ENCODE peak calls at places on chromosomes 6 and 20, in eight cellular contexts. A is Peyer's patch, S is uterus, M is transverse colon, U is IMR-90, L is breast epithelium, H is ovary, Q is heart left ventricle. R is an unnamed sample.

GRCh38 chr6:41719796-41720620 is 15.4 kb downstream of the TFEB start:
- DNase-seq in L (no peak), H (no peak), Q (no peak), U (no peak), S (no peak), A (no peak), M (peak; percentile 10), R (no peak)

GRCh38 chr6:89242574-89243330 is 25.6 kb upstream of the GABRR1 start:
- DNase-seq in M (peak; percentile 12), H (no peak), L (no peak), A (no peak), U (peak; percentile 61), S (no peak), Q (no peak), R (no peak)

GRCh38 chr6:110965629-110966229 is 7.2 kb downstream of the GTF3C6 start:
- DNase-seq in L (no peak), A (no peak), Q (no peak), S (no peak), M (no peak), U (no peak), H (no peak), R (no peak)

GRCh38 chr20:47529840-47530239 is 28.2 kb downstream of the NCOA3 start:
- DNase-seq in M (no peak), S (no peak), A (no peak), Q (no peak), L (no peak), H (no peak), U (peak; percentile 41), R (no peak)

GRCh38 chr6:13287104-13287503 is 41.2 kb downstream of the TBC1D7 start:
- DNase-seq in S (no peak), L (no peak), U (no peak), Q (no peak), H (no peak), A (no peak), M (no peak), R (no peak)

GRCh38 chr6:43570876-43571441 is 4.9 kb downstream of the XPO5 start:
- DNase-seq in H (no peak), S (no peak), L (no peak), A (no peak), M (no peak), U (peak; percentile 47), Q (no peak), R (no peak)

GRCh38 chr20:17466641-17467040 is 64.5 kb downstream of the BFSP1 start:
- DNase-seq in L (no peak), U (no peak), M (no peak), S (no peak), Q (no peak), A (no peak), H (no peak), R (no peak)

GRCh38 chr20:15253431-15253830 is 916.0 kb upstream of the FLRT3 start:
- DNase-seq in S (no peak), M (no peak), H (no peak), Q (no peak), U (no peak), L (no peak), A (no peak), R (no peak)

GRCh38 chr6:99330159-99330558 is 19.3 kb downstream of the FAXC start:
- DNase-seq in A (peak; percentile 79), S (peak; percentile 30), U (peak; percentile 79), M (peak; percentile 57), L (no peak), H (peak; percentile 40), Q (no peak), R (no peak)

GRCh38 chr6:71460933-71461332 is 172.3 kb downstream of the OGFRL1 start:
- DNase-seq in Q (no peak), S (no peak), L (no peak), M (no peak), A (no peak), U (peak; percentile 79), H (no peak), R (no peak)

GRCh38 chr6:167706313-167707109 is 120.2 kb upstream of the AFDN start:
- DNase-seq in A (peak; percentile 37), L (no peak), Q (no peak), H (no peak), U (no peak), S (no peak), M (no peak), R (no peak)

GRCh38 chr6:148682990-148683389 is 63.8 kb upstream of the UST start:
- DNase-seq in M (peak; percentile 11), A (no peak), U (no peak), H (no peak), S (no peak), Q (peak; percentile 17), L (no peak), R (no peak)

GRCh38 chr6:134657751-134658522 is 292.0 kb downstream of the ALDH8A1 start:
- DNase-seq in M (no peak), H (no peak), L (no peak), S (no peak), A (no peak), Q (no peak), U (peak; percentile 15), R (no peak)

GRCh38 chr6:164795091-164795490 is 514.3 kb downstream of the C6orf118 start:
- DNase-seq in M (no peak), S (no peak), H (no peak), Q (no peak), L (no peak), A (no peak), U (no peak), R (no peak)

GRCh38 chr20:41524980-41525613 is 93.1 kb downstream of the CHD6 start:
- DNase-seq in L (peak; percentile 84), S (peak; percentile 49), H (peak; percentile 51), U (peak; percentile 58), M (peak; percentile 77), A (peak; percentile 71), Q (peak; percentile 83), R (no peak)

GRCh38 chr6:134253681-134254080 is 64.2 kb downstream of the SGK1 start:
- DNase-seq in A (no peak), L (no peak), M (no peak), H (peak; percentile 48), S (no peak), U (peak; percentile 13), Q (no peak), R (no peak)

DNA sequence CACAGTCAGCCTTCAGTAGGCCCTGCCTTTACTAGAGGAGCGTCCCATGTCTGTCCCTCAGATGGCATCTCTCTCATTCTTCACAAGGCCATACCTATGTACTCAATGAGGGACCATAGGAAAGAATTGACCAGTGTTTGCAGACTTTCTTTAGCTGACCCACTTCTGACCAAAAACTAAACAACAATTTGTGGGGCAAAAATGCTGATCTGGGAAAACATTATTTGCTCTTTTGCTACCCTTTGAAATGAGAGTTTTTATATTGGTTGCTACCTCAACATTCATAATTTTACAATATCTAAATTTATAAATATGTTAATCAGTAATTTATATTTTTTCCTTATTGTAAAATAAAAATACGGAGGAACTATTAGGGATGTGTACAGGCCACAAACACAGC is 539.4 kb upstream of the GJE1 start:
- DNase-seq in A (no peak), L (no peak), S (no peak), M (no peak), H (no peak), U (no peak), Q (no peak), R (no peak)
- H3K4me1 ChIP-seq in A (no peaks in the 10 kb centered on the region), L (no peaks in the 10 kb centered on the region), S (no peaks in the 10 kb centered on the region), M (no peaks in the 10 kb centered on the region), H (no peaks in the 10 kb centered on the region), U (no peaks in the 10 kb centered on the region), Q (no peaks in the 10 kb centered on the region), R (no peaks in the 10 kb centered on the region)

DNA sequence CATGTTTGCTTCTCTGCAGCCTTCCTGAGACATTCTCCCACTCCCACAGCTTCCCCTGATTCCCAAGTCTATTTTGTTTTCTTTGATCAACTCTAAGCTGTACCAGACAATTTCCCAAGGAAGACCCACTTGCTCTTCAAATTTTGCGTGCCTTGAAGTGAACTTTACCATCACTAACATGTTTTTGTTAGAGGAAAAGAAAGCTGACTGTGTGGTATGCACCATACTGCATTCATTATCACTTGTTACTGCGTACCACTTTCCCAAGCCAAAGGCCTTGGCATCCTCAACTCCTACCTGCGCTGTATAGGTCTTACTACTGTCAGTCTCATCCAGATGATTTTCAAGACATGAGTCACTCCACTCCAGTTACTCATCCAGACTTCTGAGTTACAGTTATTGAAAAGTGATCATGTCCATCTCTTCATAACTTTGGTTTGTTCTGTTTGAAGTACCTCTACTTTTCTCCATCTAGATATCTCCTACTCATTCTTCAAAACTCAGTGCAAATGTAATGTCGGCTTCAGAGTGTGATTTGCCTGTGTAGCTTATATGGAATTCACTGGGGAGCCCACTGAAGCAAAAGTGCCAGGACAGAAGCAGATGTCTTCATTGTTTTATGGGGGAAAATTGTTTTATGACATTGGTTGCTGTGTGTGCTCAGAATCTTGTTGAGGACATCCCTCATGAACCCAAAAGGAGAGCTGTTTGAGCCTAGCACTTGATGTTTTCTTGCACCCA is 5.2 kb downstream of the RPS12 start:
- DNase-seq in A (no peak), M (no peak), U (peak; percentile 51), H (no peak), Q (no peak), L (no peak), S (no peak), R (no peak)
- TF ChIP-seq POLR2A in A (no peak), M (no peak), U (no peak), H (no peak), Q (no peak), L (no peak), S (no peak), R (no peak)

DNA sequence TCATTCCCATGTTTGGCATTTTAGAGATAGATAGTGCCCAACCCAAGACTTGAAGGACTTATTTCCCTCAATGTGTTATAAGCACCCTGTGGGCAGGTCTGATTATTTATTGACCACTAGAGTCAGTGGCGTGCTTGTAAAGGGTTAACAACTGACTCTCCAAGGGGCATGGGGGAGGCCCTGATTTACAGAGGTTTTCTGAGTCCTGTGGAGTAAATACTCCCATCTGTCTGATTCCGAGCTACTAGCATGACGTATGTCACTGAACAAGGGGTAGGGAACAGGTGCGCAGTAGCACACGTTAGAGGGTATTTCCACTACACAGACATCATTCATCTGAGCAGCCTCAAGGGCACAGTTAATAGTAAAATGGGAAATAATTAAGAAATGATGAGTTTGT is 17.4 kb upstream of the TRAM2 start:
- DNase-seq in U (no peak), Q (no peak), H (no peak), A (no peak), M (no peak), S (no peak), L (no peak), R (no peak)
- H3K4me1 ChIP-seq in U (peaks cover 35% of the 10 kb centered on the region), Q (no peaks in the 10 kb centered on the region), H (peaks cover 7% of the 10 kb centered on the region), A (peaks cover 38% of the 10 kb centered on the region), M (peaks cover 32% of the 10 kb centered on the region), S (peaks cover 5% of the 10 kb centered on the region), L (no peaks in the 10 kb centered on the region), R (no peaks in the 10 kb centered on the region)

GRCh38 chr6:15628499-15629131 is 34.2 kb downstream of the DTNBP1 start:
- DNase-seq in M (no peak), S (no peak), H (no peak), U (peak; percentile 94), A (no peak), Q (no peak), L (no peak), R (no peak)

GRCh38 chr6:15627829-15628228 is 35.0 kb downstream of the DTNBP1 start:
- DNase-seq in S (no peak), H (no peak), Q (no peak), U (no peak), A (no peak), L (no peak), M (no peak), R (no peak)

GRCh38 chr6:15631380-15631913 is 31.4 kb downstream of the DTNBP1 start:
- DNase-seq in Q (no peak), L (no peak), S (no peak), U (no peak), A (no peak), M (no peak), H (no peak), R (no peak)

GRCh38 chr6:15629487-15629886 is 33.3 kb downstream of the DTNBP1 start:
- DNase-seq in H (no peak), S (no peak), L (no peak), U (no peak), M (no peak), Q (no peak), A (no peak), R (no peak)

GRCh38 chr6:15630202-15630601 is 32.6 kb downstream of the DTNBP1 start:
- DNase-seq in U (no peak), Q (no peak), H (no peak), A (no peak), M (no peak), S (no peak), L (no peak), R (no peak)
- TF ChIP-seq POLR2A in U (no peak), Q (no peak), H (no peak), A (no peak), M (no peak), S (no peak), L (no peak), R (no peak)

R was measured in esophagus squamous epithelium.